ENCODE peak calls at places on chromosomes 12 and 14, in six cellular contexts. One of them, this sample, is unnamed.
A peak's percentile ranks its signal among the peaks of the same experiment; 100 is the strongest.

GRCh38 chr14:76022991-76023390 is 37.4 kb downstream of the IFT43 start:
- DNase-seq in Caco-2: no peak
- DNase-seq in tibial artery: no peak
- DNase-seq in A549: no peak
- DNase-seq in AG04450: no peak
- DNase-seq in CD4-positive, alpha-beta T cell: no peak
- DNase-seq in this sample: no peak

GRCh38 chr14:92427096-92427495 is 86.5 kb upstream of the RIN3 start:
- DNase-seq in Caco-2: no peak
- DNase-seq in tibial artery: no peak
- DNase-seq in A549: no peak
- DNase-seq in AG04450: no peak
- DNase-seq in CD4-positive, alpha-beta T cell: no peak
- DNase-seq in this sample: no peak

GRCh38 chr14:39175445-39176262 is 600 bp downstream of the PNN start:
- DNase-seq in Caco-2: peak; percentile 66
- DNase-seq in tibial artery: no peak
- DNase-seq in A549: peak; percentile 38
- DNase-seq in AG04450: no peak
- DNase-seq in CD4-positive, alpha-beta T cell: peak; percentile 46
- DNase-seq in this sample: peak; percentile 69

GRCh38 chr12:117967043-117967442 is 1.7 kb downstream of the KSR2 start:
- DNase-seq in Caco-2: no peak
- DNase-seq in tibial artery: no peak
- DNase-seq in A549: no peak
- DNase-seq in AG04450: no peak
- DNase-seq in CD4-positive, alpha-beta T cell: no peak
- DNase-seq in this sample: no peak

GRCh38 chr12:127893875-127894635 is 372.9 kb upstream of the TMEM132C start:
- DNase-seq in Caco-2: no peak
- DNase-seq in tibial artery: no peak
- DNase-seq in A549: no peak
- DNase-seq in AG04450: no peak
- DNase-seq in CD4-positive, alpha-beta T cell: no peak
- DNase-seq in this sample: no peak

GRCh38 chr12:13164859-13165577 is 31.5 kb upstream of the EMP1 start:
- DNase-seq in Caco-2: no peak
- DNase-seq in tibial artery: no peak
- DNase-seq in A549: no peak
- DNase-seq in AG04450: no peak
- DNase-seq in CD4-positive, alpha-beta T cell: no peak
- DNase-seq in this sample: no peak

GRCh38 chr14:101183376-101184103 is 280.0 kb upstream of the RTL1 start:
- DNase-seq in Caco-2: peak; percentile 23
- DNase-seq in tibial artery: peak; percentile 65
- DNase-seq in A549: no peak
- DNase-seq in AG04450: no peak
- DNase-seq in CD4-positive, alpha-beta T cell: no peak
- DNase-seq in this sample: no peak

GRCh38 chr14:52873694-52874093 is 77.2 kb downstream of the FERMT2 start:
- DNase-seq in Caco-2: no peak
- DNase-seq in tibial artery: no peak
- DNase-seq in A549: no peak
- DNase-seq in AG04450: no peak
- DNase-seq in CD4-positive, alpha-beta T cell: no peak
- DNase-seq in this sample: no peak

GRCh38 chr12:38850463-38850862 is 54.9 kb downstream of the CPNE8 start:
- DNase-seq in Caco-2: no peak
- DNase-seq in tibial artery: no peak
- DNase-seq in A549: no peak
- DNase-seq in AG04450: no peak
- DNase-seq in CD4-positive, alpha-beta T cell: no peak
- DNase-seq in this sample: no peak

GRCh38 chr12:46702581-46703344 is 123.0 kb downstream of the SLC38A4 start:
- DNase-seq in Caco-2: no peak
- DNase-seq in tibial artery: no peak
- DNase-seq in A549: no peak
- DNase-seq in AG04450: no peak
- DNase-seq in CD4-positive, alpha-beta T cell: no peak
- DNase-seq in this sample: no peak

GRCh38 chr14:100533647-100534485 is 53.4 kb downstream of the BEGAIN start:
- DNase-seq in Caco-2: no peak
- DNase-seq in tibial artery: peak; percentile 63
- DNase-seq in A549: no peak
- DNase-seq in AG04450: no peak
- DNase-seq in CD4-positive, alpha-beta T cell: no peak
- DNase-seq in this sample: peak; percentile 63

GRCh38 chr14:50364792-50365191 is 31.9 kb downstream of the CDKL1 start:
- DNase-seq in Caco-2: no peak
- DNase-seq in tibial artery: no peak
- DNase-seq in A549: no peak
- DNase-seq in AG04450: no peak
- DNase-seq in CD4-positive, alpha-beta T cell: no peak
- DNase-seq in this sample: no peak

GRCh38 chr12:69435644-69436043 is 34.5 kb upstream of the FRS2 start:
- DNase-seq in Caco-2: no peak
- DNase-seq in tibial artery: no peak
- DNase-seq in A549: no peak
- DNase-seq in AG04450: no peak
- DNase-seq in CD4-positive, alpha-beta T cell: no peak
- DNase-seq in this sample: no peak

GRCh38 chr12:88362439-88362838 is 217.8 kb downstream of the KITLG start:
- DNase-seq in Caco-2: no peak
- DNase-seq in tibial artery: no peak
- DNase-seq in A549: no peak
- DNase-seq in AG04450: no peak
- DNase-seq in CD4-positive, alpha-beta T cell: no peak
- DNase-seq in this sample: no peak

GRCh38 chr12:62332598-62332997 is 72.4 kb downstream of the USP15 start:
- DNase-seq in Caco-2: no peak
- DNase-seq in tibial artery: no peak
- DNase-seq in A549: no peak
- DNase-seq in AG04450: no peak
- DNase-seq in CD4-positive, alpha-beta T cell: no peak
- DNase-seq in this sample: no peak

GRCh38 chr12:53055471-53056266 is 5.8 kb downstream of the TNS2 start:
- DNase-seq in Caco-2: no peak
- DNase-seq in tibial artery: no peak
- DNase-seq in A549: no peak
- DNase-seq in AG04450: no peak
- DNase-seq in CD4-positive, alpha-beta T cell: no peak
- DNase-seq in this sample: no peak

GRCh38 chr12:94187351-94187750 is 39.0 kb downstream of the PLXNC1 start:
- DNase-seq in Caco-2: no peak
- DNase-seq in tibial artery: no peak
- DNase-seq in A549: no peak
- DNase-seq in AG04450: no peak
- DNase-seq in CD4-positive, alpha-beta T cell: no peak
- DNase-seq in this sample: no peak

GRCh38 chr12:109277899-109278762 is 31.0 kb downstream of the FOXN4 start:
- DNase-seq in Caco-2: peak; percentile 70
- DNase-seq in tibial artery: no peak
- DNase-seq in A549: peak; percentile 30
- DNase-seq in AG04450: peak; percentile 13
- DNase-seq in CD4-positive, alpha-beta T cell: no peak
- DNase-seq in this sample: no peak

GRCh38 chr14:54000341-54000811 is 43.8 kb upstream of the BMP4 start:
- DNase-seq in Caco-2: peak; percentile 40
- DNase-seq in tibial artery: no peak
- DNase-seq in A549: no peak
- DNase-seq in AG04450: no peak
- DNase-seq in CD4-positive, alpha-beta T cell: no peak
- DNase-seq in this sample: no peak

GRCh38 chr12:109770861-109771670 is 57.4 kb downstream of the FAM222A start:
- DNase-seq in Caco-2: no peak
- DNase-seq in tibial artery: peak; percentile 39
- DNase-seq in A549: no peak
- DNase-seq in AG04450: no peak
- DNase-seq in CD4-positive, alpha-beta T cell: peak; percentile 24
- DNase-seq in this sample: no peak

GRCh38 chr14:102164241-102164641 is 24.5 kb downstream of the WDR20 start:
- DNase-seq in Caco-2: no peak
- DNase-seq in tibial artery: no peak
- DNase-seq in A549: no peak
- DNase-seq in AG04450: no peak
- DNase-seq in CD4-positive, alpha-beta T cell: no peak
- DNase-seq in this sample: no peak

GRCh38 chr14:104144911-104145825 is 6.8 kb downstream of the KIF26A start:
- DNase-seq in Caco-2: no peak
- DNase-seq in tibial artery: peak; percentile 54
- DNase-seq in A549: no peak
- DNase-seq in AG04450: no peak
- DNase-seq in CD4-positive, alpha-beta T cell: no peak
- DNase-seq in this sample: peak; percentile 58

GRCh38 chr14:44963775-44964380 is 1.9 kb downstream of the TOGARAM1 start:
- DNase-seq in Caco-2: peak; percentile 1
- DNase-seq in tibial artery: no peak
- DNase-seq in A549: no peak
- DNase-seq in AG04450: no peak
- DNase-seq in CD4-positive, alpha-beta T cell: no peak
- DNase-seq in this sample: no peak

GRCh38 chr14:47675489-47676300 is at the start of gene MDGA2:
- DNase-seq in Caco-2: no peak
- DNase-seq in tibial artery: no peak
- DNase-seq in A549: peak; percentile 7
- DNase-seq in AG04450: no peak
- DNase-seq in CD4-positive, alpha-beta T cell: no peak
- DNase-seq in this sample: no peak

GRCh38 chr12:132924356-132924755 is 31.8 kb downstream of the ZNF605 start:
- DNase-seq in Caco-2: no peak
- DNase-seq in tibial artery: no peak
- DNase-seq in A549: no peak
- DNase-seq in AG04450: no peak
- DNase-seq in CD4-positive, alpha-beta T cell: no peak
- DNase-seq in this sample: no peak
- H3K9me3 ChIP-seq in Caco-2: peaks cover 48% of the 10 kb centered on the region
- H3K9me3 ChIP-seq in tibial artery: peaks cover 39% of the 10 kb centered on the region
- H3K9me3 ChIP-seq in A549: peaks cover 97% of the 10 kb centered on the region
- H3K9me3 ChIP-seq in AG04450: peaks cover 70% of the 10 kb centered on the region
- H3K9me3 ChIP-seq in CD4-positive, alpha-beta T cell: peaks cover 92% of the 10 kb centered on the region
- H3K9me3 ChIP-seq in this sample: peaks cover 100% of the 10 kb centered on the region

DNA sequence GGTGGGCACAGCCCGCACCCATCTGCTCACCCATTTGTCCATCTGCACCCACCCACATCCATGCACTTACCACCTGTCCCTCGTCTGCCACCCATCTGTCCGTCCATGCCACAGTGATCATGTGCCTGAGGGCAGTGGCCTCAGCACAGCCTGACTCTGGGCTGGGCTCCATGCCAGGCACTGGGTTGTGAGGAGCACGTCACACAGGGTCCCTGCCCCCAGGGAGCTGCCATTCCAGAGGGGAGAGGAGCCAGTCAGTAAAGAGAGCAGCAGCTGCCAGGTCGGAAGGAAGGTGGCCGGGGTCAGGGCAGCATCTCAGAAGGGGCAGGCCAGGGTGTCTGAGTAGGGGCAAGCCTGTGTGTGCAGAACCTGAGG is 43.6 kb downstream of the FBRSL1 start:
- DNase-seq in Caco-2: no peak
- DNase-seq in tibial artery: no peak
- DNase-seq in A549: no peak
- DNase-seq in AG04450: no peak
- DNase-seq in CD4-positive, alpha-beta T cell: no peak
- DNase-seq in this sample: no peak
- H3K9me3 ChIP-seq in Caco-2: peaks cover 9% of the 10 kb centered on the region
- H3K9me3 ChIP-seq in tibial artery: no peaks in the 10 kb centered on the region
- H3K9me3 ChIP-seq in A549: peaks cover 58% of the 10 kb centered on the region
- H3K9me3 ChIP-seq in AG04450: peaks cover 29% of the 10 kb centered on the region
- H3K9me3 ChIP-seq in CD4-positive, alpha-beta T cell: no peaks in the 10 kb centered on the region
- H3K9me3 ChIP-seq in this sample: no peaks in the 10 kb centered on the region

GRCh38 chr12:65926119-65927004 is 102.1 kb downstream of the HMGA2 start:
- DNase-seq in Caco-2: peak; percentile 27
- DNase-seq in tibial artery: no peak
- DNase-seq in A549: no peak
- DNase-seq in AG04450: no peak
- DNase-seq in CD4-positive, alpha-beta T cell: no peak
- DNase-seq in this sample: no peak
- H3K9me3 ChIP-seq in Caco-2: no peaks in the 10 kb centered on the region
- H3K9me3 ChIP-seq in tibial artery: no peaks in the 10 kb centered on the region
- H3K9me3 ChIP-seq in A549: no peaks in the 10 kb centered on the region
- H3K9me3 ChIP-seq in AG04450: no peaks in the 10 kb centered on the region
- H3K9me3 ChIP-seq in CD4-positive, alpha-beta T cell: no peaks in the 10 kb centered on the region
- H3K9me3 ChIP-seq in this sample: no peaks in the 10 kb centered on the region

DNA sequence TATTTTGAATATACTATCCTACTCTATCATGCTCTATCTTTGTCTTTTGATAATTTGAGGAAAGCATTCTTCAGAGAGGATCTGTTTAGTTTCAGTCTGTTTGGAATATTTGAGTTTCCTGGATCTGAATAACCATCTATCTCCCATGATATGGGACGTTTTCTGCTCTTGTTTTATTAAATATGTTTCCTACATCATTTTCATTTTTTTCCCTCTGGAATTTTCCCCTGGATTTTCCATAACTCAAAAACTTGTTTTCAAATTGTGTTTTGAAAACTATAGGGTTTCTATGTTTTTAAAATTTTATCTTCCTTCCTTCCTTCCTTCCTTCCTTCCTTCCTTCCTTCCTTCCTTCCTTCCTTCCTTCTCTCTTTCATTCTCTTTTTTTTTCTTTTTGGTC is 974.2 kb downstream of the TMEM121 start:
- DNase-seq in Caco-2: no peak
- DNase-seq in tibial artery: no peak
- DNase-seq in A549: no peak
- DNase-seq in AG04450: no peak
- DNase-seq in CD4-positive, alpha-beta T cell: no peak
- DNase-seq in this sample: no peak
- H3K9me3 ChIP-seq in Caco-2: no peaks in the 10 kb centered on the region
- H3K9me3 ChIP-seq in tibial artery: no peaks in the 10 kb centered on the region
- H3K9me3 ChIP-seq in A549: no peaks in the 10 kb centered on the region
- H3K9me3 ChIP-seq in AG04450: peaks cover 17% of the 10 kb centered on the region
- H3K9me3 ChIP-seq in CD4-positive, alpha-beta T cell: no peaks in the 10 kb centered on the region
- H3K9me3 ChIP-seq in this sample: no peaks in the 10 kb centered on the region

GRCh38 chr12:34598851-34599529 is 576.7 kb downstream of the ALG10 start:
- DNase-seq in Caco-2: no peak
- DNase-seq in tibial artery: peak; percentile 28
- DNase-seq in A549: no peak
- DNase-seq in AG04450: no peak
- DNase-seq in CD4-positive, alpha-beta T cell: peak; percentile 11
- DNase-seq in this sample: no peak
- H3K9me3 ChIP-seq in Caco-2: peaks cover 77% of the 10 kb centered on the region
- H3K9me3 ChIP-seq in tibial artery: peaks cover 10% of the 10 kb centered on the region
- H3K9me3 ChIP-seq in A549: peaks cover 16% of the 10 kb centered on the region
- H3K9me3 ChIP-seq in AG04450: peaks cover 86% of the 10 kb centered on the region
- H3K9me3 ChIP-seq in CD4-positive, alpha-beta T cell: peaks cover 78% of the 10 kb centered on the region
- H3K9me3 ChIP-seq in this sample: peaks cover 21% of the 10 kb centered on the region

GRCh38 chr12:132949936-132950837 is 5.9 kb downstream of the ZNF605 start:
- DNase-seq in Caco-2: no peak
- DNase-seq in tibial artery: peak; percentile 32
- DNase-seq in A549: no peak
- DNase-seq in AG04450: no peak
- DNase-seq in CD4-positive, alpha-beta T cell: no peak
- DNase-seq in this sample: no peak
- H3K9me3 ChIP-seq in Caco-2: peaks cover 40% of the 10 kb centered on the region
- H3K9me3 ChIP-seq in tibial artery: peaks cover 4% of the 10 kb centered on the region
- H3K9me3 ChIP-seq in A549: peaks cover 92% of the 10 kb centered on the region
- H3K9me3 ChIP-seq in AG04450: peaks cover 91% of the 10 kb centered on the region
- H3K9me3 ChIP-seq in CD4-positive, alpha-beta T cell: peaks cover 33% of the 10 kb centered on the region
- H3K9me3 ChIP-seq in this sample: peaks cover 81% of the 10 kb centered on the region

GRCh38 chr12:99619389-99620158 is 28.0 kb upstream of the GARIN6 start:
- DNase-seq in Caco-2: peak; percentile 21
- DNase-seq in tibial artery: no peak
- DNase-seq in A549: no peak
- DNase-seq in AG04450: peak; percentile 6
- DNase-seq in CD4-positive, alpha-beta T cell: no peak
- DNase-seq in this sample: no peak

GRCh38 chr12:99618657-99619056 is 28.9 kb upstream of the GARIN6 start:
- DNase-seq in Caco-2: no peak
- DNase-seq in tibial artery: no peak
- DNase-seq in A549: no peak
- DNase-seq in AG04450: no peak
- DNase-seq in CD4-positive, alpha-beta T cell: no peak
- DNase-seq in this sample: no peak

GRCh38 chr12:99620159-99620479 is 27.4 kb upstream of the GARIN6 start:
- DNase-seq in Caco-2: no peak
- DNase-seq in tibial artery: no peak
- DNase-seq in A549: no peak
- DNase-seq in AG04450: no peak
- DNase-seq in CD4-positive, alpha-beta T cell: no peak
- DNase-seq in this sample: no peak
- H3K9me3 ChIP-seq in Caco-2: no peaks in the 10 kb centered on the region
- H3K9me3 ChIP-seq in tibial artery: peaks cover 3% of the 10 kb centered on the region
- H3K9me3 ChIP-seq in A549: peaks cover 24% of the 10 kb centered on the region
- H3K9me3 ChIP-seq in AG04450: no peaks in the 10 kb centered on the region
- H3K9me3 ChIP-seq in CD4-positive, alpha-beta T cell: no peaks in the 10 kb centered on the region
- H3K9me3 ChIP-seq in this sample: peaks cover 4% of the 10 kb centered on the region